ENCODE peak calls at places on chromosomes 16 and 17, in seven cellular contexts. One of them, this sample, is unnamed.

GRCh38 chr16:71288890-71289731 is at the start of gene CMTR2:
- DNase-seq in esophagus squamous epithelium: peak; percentile 62
- DNase-seq in HCT116: peak; percentile 95
- DNase-seq in A549: peak; percentile 98
- DNase-seq in GM12878: peak; percentile 86
- DNase-seq in H1: peak; percentile 96
- DNase-seq in body of pancreas: peak; percentile 97
- DNase-seq in this sample: peak; percentile 96

GRCh38 chr17:29722411-29723198 is 99.9 kb upstream of the CORO6 start:
- DNase-seq in GM12878: peak; percentile 96
- DNase-seq in body of pancreas: peak; percentile 82
- DNase-seq in A549: no peak
- DNase-seq in H1: no peak
- DNase-seq in esophagus squamous epithelium: no peak
- DNase-seq in HCT116: no peak
- DNase-seq in this sample: peak; percentile 46

GRCh38 chr16:15820837-15821236 is 36.0 kb downstream of the MYH11 start:
- DNase-seq in esophagus squamous epithelium: no peak
- DNase-seq in H1: no peak
- DNase-seq in GM12878: no peak
- DNase-seq in A549: no peak
- DNase-seq in body of pancreas: no peak
- DNase-seq in HCT116: no peak
- DNase-seq in this sample: no peak

GRCh38 chr17:600576-601301 is 113.9 kb downstream of the VPS53 start:
- DNase-seq in A549: no peak
- DNase-seq in HCT116: no peak
- DNase-seq in body of pancreas: no peak
- DNase-seq in GM12878: no peak
- DNase-seq in H1: no peak
- DNase-seq in esophagus squamous epithelium: no peak
- DNase-seq in this sample: peak; percentile 18

GRCh38 chr16:27169511-27170071 is 33.7 kb upstream of the KDM8 start:
- DNase-seq in GM12878: peak; percentile 13
- DNase-seq in body of pancreas: peak; percentile 15
- DNase-seq in A549: peak; percentile 68
- DNase-seq in HCT116: no peak
- DNase-seq in H1: no peak
- DNase-seq in esophagus squamous epithelium: no peak
- DNase-seq in this sample: peak; percentile 28

GRCh38 chr17:56994009-56994792 is 16.3 kb downstream of the SCPEP1 start:
- DNase-seq in HCT116: no peak
- DNase-seq in H1: no peak
- DNase-seq in body of pancreas: no peak
- DNase-seq in GM12878: no peak
- DNase-seq in A549: no peak
- DNase-seq in esophagus squamous epithelium: no peak
- DNase-seq in this sample: no peak

GRCh38 chr16:70162041-70162451 is 11.5 kb upstream of the CLEC18C start:
- DNase-seq in H1: no peak
- DNase-seq in esophagus squamous epithelium: no peak
- DNase-seq in GM12878: no peak
- DNase-seq in body of pancreas: no peak
- DNase-seq in A549: peak; percentile 64
- DNase-seq in HCT116: no peak
- DNase-seq in this sample: no peak

GRCh38 chr17:27550974-27551505 is 79.9 kb upstream of the LGALS9 start:
- DNase-seq in GM12878: no peak
- DNase-seq in H1: no peak
- DNase-seq in A549: no peak
- DNase-seq in body of pancreas: peak; percentile 69
- DNase-seq in esophagus squamous epithelium: no peak
- DNase-seq in HCT116: no peak
- DNase-seq in this sample: no peak

GRCh38 chr17:80878876-80879722 is 112.5 kb upstream of the CHMP6 start:
- DNase-seq in HCT116: no peak
- DNase-seq in GM12878: no peak
- DNase-seq in A549: no peak
- DNase-seq in H1: no peak
- DNase-seq in esophagus squamous epithelium: no peak
- DNase-seq in body of pancreas: no peak
- DNase-seq in this sample: no peak

GRCh38 chr17:17626151-17626805 is 34.8 kb upstream of the PEMT start:
- DNase-seq in body of pancreas: no peak
- DNase-seq in HCT116: no peak
- DNase-seq in GM12878: no peak
- DNase-seq in H1: peak; percentile 77
- DNase-seq in esophagus squamous epithelium: no peak
- DNase-seq in A549: no peak
- DNase-seq in this sample: no peak

GRCh38 chr16:4097826-4098240 is 18.4 kb downstream of the ADCY9 start:
- DNase-seq in esophagus squamous epithelium: no peak
- DNase-seq in A549: peak; percentile 89
- DNase-seq in H1: no peak
- DNase-seq in HCT116: no peak
- DNase-seq in body of pancreas: no peak
- DNase-seq in GM12878: no peak
- DNase-seq in this sample: no peak

DNA sequence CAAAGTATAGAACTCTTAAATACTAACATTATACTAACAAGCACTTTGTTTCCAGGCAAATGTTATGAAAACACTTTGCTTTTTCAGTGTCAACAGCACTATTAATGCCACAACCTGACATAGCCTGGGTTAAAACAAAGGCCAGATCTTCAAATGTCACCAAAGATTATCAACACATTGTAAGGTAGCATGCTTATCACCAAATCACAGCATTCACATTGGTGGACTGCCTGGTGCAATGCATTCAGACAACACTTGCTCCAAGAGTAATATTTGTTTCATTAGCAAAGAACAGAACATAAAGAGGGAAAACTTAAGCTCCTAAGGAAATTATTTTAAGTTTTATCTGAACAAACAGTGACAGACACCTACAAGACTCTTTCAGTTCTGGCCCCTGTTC is 1361.2 kb downstream of the CDH8 start:
- DNase-seq in A549: no peak
- DNase-seq in HCT116: no peak
- DNase-seq in esophagus squamous epithelium: no peak
- DNase-seq in GM12878: no peak
- DNase-seq in H1: no peak
- DNase-seq in body of pancreas: no peak
- DNase-seq in this sample: no peak
- H3K9me3 ChIP-seq in A549: no peaks in the 10 kb centered on the region
- H3K9me3 ChIP-seq in HCT116: peaks cover 8% of the 10 kb centered on the region
- H3K9me3 ChIP-seq in esophagus squamous epithelium: peaks cover 6% of the 10 kb centered on the region
- H3K9me3 ChIP-seq in GM12878: no peaks in the 10 kb centered on the region
- H3K9me3 ChIP-seq in H1: no peaks in the 10 kb centered on the region
- H3K9me3 ChIP-seq in body of pancreas: no peaks in the 10 kb centered on the region
- H3K9me3 ChIP-seq in this sample: no peaks in the 10 kb centered on the region

GRCh38 chr16:3027983-3028715 is 4.3 kb downstream of the THOC6 start:
- DNase-seq in GM12878: peak; percentile 23
- DNase-seq in esophagus squamous epithelium: no peak
- DNase-seq in A549: peak; percentile 89
- DNase-seq in H1: peak; percentile 98
- DNase-seq in HCT116: peak; percentile 62
- DNase-seq in body of pancreas: peak; percentile 92
- DNase-seq in this sample: peak; percentile 93
- TF ChIP-seq POLR2A in GM12878: peak; percentile 37
- TF ChIP-seq POLR2A in esophagus squamous epithelium: no peak
- TF ChIP-seq POLR2A in A549: no peak
- TF ChIP-seq POLR2A in H1: peak; percentile 74
- TF ChIP-seq POLR2A in HCT116: peak; percentile 38
- TF ChIP-seq POLR2A in body of pancreas: peak; percentile 69
- TF ChIP-seq POLR2A in this sample: peak; percentile 34

GRCh38 chr17:45413498-45413923 is 19.2 kb downstream of the ARHGAP27 start:
- DNase-seq in H1: no peak
- DNase-seq in HCT116: no peak
- DNase-seq in esophagus squamous epithelium: no peak
- DNase-seq in GM12878: no peak
- DNase-seq in A549: no peak
- DNase-seq in body of pancreas: peak; percentile 67
- DNase-seq in this sample: peak; percentile 92

GRCh38 chr17:45408611-45409421 is 23.9 kb downstream of the ARHGAP27 start:
- DNase-seq in A549: no peak
- DNase-seq in HCT116: no peak
- DNase-seq in esophagus squamous epithelium: no peak
- DNase-seq in H1: no peak
- DNase-seq in GM12878: no peak
- DNase-seq in body of pancreas: no peak
- DNase-seq in this sample: peak; percentile 29

GRCh38 chr17:45409659-45410076 is 23.0 kb downstream of the ARHGAP27 start:
- DNase-seq in H1: no peak
- DNase-seq in A549: no peak
- DNase-seq in body of pancreas: no peak
- DNase-seq in esophagus squamous epithelium: no peak
- DNase-seq in GM12878: no peak
- DNase-seq in HCT116: no peak
- DNase-seq in this sample: no peak

GRCh38 chr17:45411348-45412105 is 21.1 kb downstream of the ARHGAP27 start:
- DNase-seq in H1: no peak
- DNase-seq in A549: no peak
- DNase-seq in GM12878: no peak
- DNase-seq in esophagus squamous epithelium: no peak
- DNase-seq in body of pancreas: no peak
- DNase-seq in HCT116: no peak
- DNase-seq in this sample: peak; percentile 66

GRCh38 chr17:45410144-45411091 is 22.3 kb downstream of the ARHGAP27 start:
- DNase-seq in esophagus squamous epithelium: no peak
- DNase-seq in body of pancreas: peak; percentile 60
- DNase-seq in H1: no peak
- DNase-seq in A549: no peak
- DNase-seq in GM12878: no peak
- DNase-seq in HCT116: no peak
- DNase-seq in this sample: peak; percentile 51
- H3K4me3 ChIP-seq in esophagus squamous epithelium: peak overlapping the region; percentile 17
- H3K4me3 ChIP-seq in body of pancreas: no peak overlapping the region
- H3K4me3 ChIP-seq in H1: no peak overlapping the region
- H3K4me3 ChIP-seq in A549: no peak overlapping the region
- H3K4me3 ChIP-seq in GM12878: peak overlapping the region; percentile 89
- H3K4me3 ChIP-seq in HCT116: no peak overlapping the region
- H3K4me3 ChIP-seq in this sample: peak overlapping the region; percentile 26

DNA sequence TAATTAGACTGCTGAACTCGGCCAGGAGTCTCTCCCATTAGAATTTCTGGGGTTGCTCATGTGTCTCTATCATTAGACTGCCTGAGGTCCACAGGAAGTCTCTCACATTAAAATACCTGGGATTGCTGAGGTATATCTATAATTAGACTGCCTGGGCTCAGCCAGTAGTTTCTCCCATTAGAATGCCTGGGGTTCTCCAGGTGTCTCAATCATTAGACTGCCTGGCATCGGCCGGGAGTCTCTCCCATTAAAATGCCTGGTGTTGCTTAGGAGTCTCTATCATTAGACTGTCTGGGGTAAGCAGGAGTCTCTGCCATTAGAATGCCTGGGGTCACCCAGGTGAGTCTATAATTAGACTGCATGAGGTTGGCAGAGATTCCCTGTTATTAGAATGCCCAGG is 2233.4 kb downstream of the TP53TG3F start:
- DNase-seq in GM12878: no peak
- DNase-seq in body of pancreas: no peak
- DNase-seq in HCT116: no peak
- DNase-seq in esophagus squamous epithelium: no peak
- DNase-seq in A549: no peak
- DNase-seq in H1: no peak
- DNase-seq in this sample: no peak
- H3K9me3 ChIP-seq in GM12878: no peaks in the 10 kb centered on the region
- H3K9me3 ChIP-seq in body of pancreas: no peaks in the 10 kb centered on the region
- H3K9me3 ChIP-seq in HCT116: no peaks in the 10 kb centered on the region
- H3K9me3 ChIP-seq in esophagus squamous epithelium: peaks cover 52% of the 10 kb centered on the region
- H3K9me3 ChIP-seq in A549: no peaks in the 10 kb centered on the region
- H3K9me3 ChIP-seq in H1: peaks cover 27% of the 10 kb centered on the region
- H3K9me3 ChIP-seq in this sample: peaks cover 25% of the 10 kb centered on the region

GRCh38 chr16:65122974-65123845 is 1.3 kb upstream of the CDH11 start:
- DNase-seq in body of pancreas: no peak
- DNase-seq in H1: no peak
- DNase-seq in esophagus squamous epithelium: no peak
- DNase-seq in HCT116: no peak
- DNase-seq in A549: no peak
- DNase-seq in GM12878: no peak
- DNase-seq in this sample: peak; percentile 60
- TF ChIP-seq POLR2A in body of pancreas: peak; percentile 26
- TF ChIP-seq POLR2A in H1: no peak
- TF ChIP-seq POLR2A in esophagus squamous epithelium: peak; percentile 51
- TF ChIP-seq POLR2A in HCT116: no peak
- TF ChIP-seq POLR2A in A549: no peak
- TF ChIP-seq POLR2A in GM12878: no peak
- TF ChIP-seq POLR2A in this sample: peak; percentile 59

GRCh38 chr16:31073823-31074072 is 292 bp downstream of the ZNF668 start:
- DNase-seq in body of pancreas: no peak
- DNase-seq in H1: no peak
- DNase-seq in A549: no peak
- DNase-seq in HCT116: no peak
- DNase-seq in esophagus squamous epithelium: no peak
- DNase-seq in GM12878: peak; percentile 51
- DNase-seq in this sample: no peak
- H3K4me3 ChIP-seq in body of pancreas: peak overlapping the region; percentile 61
- H3K4me3 ChIP-seq in H1: peak overlapping the region; percentile 98
- H3K4me3 ChIP-seq in A549: peak overlapping the region; percentile 90
- H3K4me3 ChIP-seq in HCT116: peak overlapping the region; percentile 87
- H3K4me3 ChIP-seq in esophagus squamous epithelium: peak overlapping the region; percentile 96
- H3K4me3 ChIP-seq in GM12878: peak overlapping the region; percentile 86
- H3K4me3 ChIP-seq in this sample: peak overlapping the region; percentile 91

DNA sequence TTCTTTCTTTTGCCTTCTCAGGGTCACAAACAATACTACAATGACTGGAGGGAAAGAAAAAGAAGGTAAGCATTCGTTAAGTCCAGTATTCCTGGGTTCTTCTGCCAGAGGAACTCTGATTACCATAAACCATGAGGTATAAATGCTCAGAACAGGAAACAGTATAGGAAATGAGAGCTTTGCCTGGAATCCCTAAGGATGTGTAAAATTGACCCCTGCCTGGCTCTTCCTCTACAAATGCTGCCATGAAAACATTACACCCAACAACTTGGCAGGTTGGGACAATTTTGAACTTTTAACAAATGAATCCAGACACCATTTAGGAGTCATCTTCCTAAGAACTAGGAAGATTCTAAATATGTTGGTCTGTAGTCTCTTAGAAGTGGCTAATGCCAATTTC is 173.8 kb downstream of the CDH11 start:
- DNase-seq in GM12878: no peak
- DNase-seq in body of pancreas: no peak
- DNase-seq in H1: no peak
- DNase-seq in HCT116: no peak
- DNase-seq in A549: no peak
- DNase-seq in esophagus squamous epithelium: no peak
- DNase-seq in this sample: no peak
- H3K9me3 ChIP-seq in GM12878: no peaks in the 10 kb centered on the region
- H3K9me3 ChIP-seq in body of pancreas: no peaks in the 10 kb centered on the region
- H3K9me3 ChIP-seq in H1: no peaks in the 10 kb centered on the region
- H3K9me3 ChIP-seq in HCT116: peaks cover 22% of the 10 kb centered on the region
- H3K9me3 ChIP-seq in A549: no peaks in the 10 kb centered on the region
- H3K9me3 ChIP-seq in esophagus squamous epithelium: no peaks in the 10 kb centered on the region
- H3K9me3 ChIP-seq in this sample: no peaks in the 10 kb centered on the region

This sample was measured in transverse colon.